ENCODE peak calls at places on chromosomes 11 and 22, in eight cellular contexts. E is fibroblast of lung; B is cardiac muscle cell; G is brain microvascular endothelial cell; C is heart right ventricle; W is CD4-positive, alpha-beta memory T cell; K is HCT116; P is upper lobe of right lung. F is an unnamed sample.

GRCh38 chr11:122984186-122985011 is 2.8 kb upstream of the BSX start:
- DNase-seq in E (peak; percentile 8), P (no peak), W (no peak), K (no peak), G (no peak), B (peak; percentile 29), C (no peak), F (no peak)

GRCh38 chr11:12285811-12286222 is 91.6 kb upstream of the PARVA start:
- DNase-seq in P (no peak), B (peak; percentile 27), K (no peak), W (no peak), E (no peak), G (peak; percentile 59), C (no peak), F (no peak)

GRCh38 chr11:34281256-34281655 is 76.6 kb downstream of the ABTB2 start:
- DNase-seq in W (no peak), K (no peak), E (no peak), P (no peak), B (no peak), G (no peak), C (no peak), F (no peak)

GRCh38 chr11:46896719-46897406 is 21.5 kb downstream of the LRP4 start:
- DNase-seq in W (no peak), E (peak; percentile 40), B (peak; percentile 48), K (peak; percentile 12), C (no peak), P (no peak), G (peak; percentile 31), F (no peak)

GRCh38 chr11:123054301-123055065 is 7.5 kb downstream of the HSPA8 start:
- DNase-seq in C (peak; percentile 40), B (peak; percentile 82), W (peak; percentile 65), K (peak; percentile 56), G (peak; percentile 51), E (peak; percentile 78), P (no peak), F (no peak)

GRCh38 chr11:69437001-69437875 is 44.2 kb upstream of the LINC01488 start:
- DNase-seq in W (no peak), C (no peak), K (no peak), E (no peak), P (peak; percentile 87), G (no peak), B (no peak), F (no peak)

GRCh38 chr11:26028294-26028954 is 303.5 kb upstream of the ANO3 start:
- DNase-seq in P (no peak), E (peak; percentile 59), W (no peak), G (peak; percentile 54), K (no peak), B (no peak), C (no peak), F (no peak)

GRCh38 chr11:12186683-12187082 is 76.3 kb downstream of the MICAL2 start:
- DNase-seq in P (no peak), W (no peak), C (no peak), E (no peak), B (no peak), K (no peak), G (no peak), F (no peak)

GRCh38 chr22:27252282-27253049 is 549.1 kb downstream of the MN1 start:
- DNase-seq in E (peak; percentile 85), W (no peak), B (peak; percentile 94), K (no peak), P (no peak), G (peak; percentile 90), C (no peak), F (no peak)

GRCh38 chr11:66719111-66719872 is 9.7 kb downstream of the SPTBN2 start:
- DNase-seq in P (peak; percentile 52), K (no peak), W (no peak), E (no peak), B (no peak), C (no peak), G (no peak), F (no peak)

DNA sequence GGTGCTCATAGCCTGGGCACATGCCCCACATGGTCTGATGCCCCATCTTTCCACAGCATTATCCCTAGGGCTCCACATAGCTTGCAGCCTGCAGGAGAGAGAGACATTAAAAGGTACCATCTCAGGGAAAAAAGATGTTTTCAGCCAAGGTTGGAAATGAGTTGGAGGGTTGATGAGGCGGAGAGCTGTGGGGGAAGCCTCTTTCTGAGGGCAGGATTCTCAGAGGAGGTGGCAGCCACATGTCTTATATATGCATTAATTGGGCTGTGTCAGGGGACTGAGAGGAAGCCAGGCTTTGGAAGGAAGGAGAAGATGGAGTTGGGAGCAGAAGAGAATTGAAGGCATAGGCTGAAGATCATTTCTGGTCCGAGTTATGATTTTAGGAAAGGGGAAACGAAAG is 57.8 kb downstream of the CEP164 start:
- DNase-seq in K (no peak), W (no peak), P (no peak), G (no peak), C (no peak), B (no peak), E (no peak), F (no peak)
- H3K4me3 ChIP-seq in K (no peak overlapping the region), W (no peak overlapping the region), P (no peak overlapping the region), G (no peak overlapping the region), C (no peak overlapping the region), B (no peak overlapping the region), E (no peak overlapping the region), F (no peak overlapping the region)

GRCh38 chr11:57818812-57819211 is 57.2 kb downstream of the CTNND1 start:
- DNase-seq in E (no peak), K (no peak), P (no peak), B (no peak), W (no peak), G (no peak), C (no peak), F (no peak)

GRCh38 chr11:57819272-57819979 is 57.8 kb downstream of the CTNND1 start:
- DNase-seq in C (no peak), B (no peak), W (no peak), P (no peak), E (no peak), K (no peak), G (no peak), F (no peak)

GRCh38 chr11:57815877-57816276 is 54.3 kb downstream of the CTNND1 start:
- DNase-seq in C (no peak), P (no peak), G (no peak), B (no peak), K (no peak), E (no peak), W (no peak), F (no peak)

GRCh38 chr11:57812634-57813033 is 51.0 kb downstream of the CTNND1 start:
- DNase-seq in P (no peak), C (no peak), K (no peak), G (no peak), B (no peak), W (no peak), E (no peak), F (no peak)

DNA sequence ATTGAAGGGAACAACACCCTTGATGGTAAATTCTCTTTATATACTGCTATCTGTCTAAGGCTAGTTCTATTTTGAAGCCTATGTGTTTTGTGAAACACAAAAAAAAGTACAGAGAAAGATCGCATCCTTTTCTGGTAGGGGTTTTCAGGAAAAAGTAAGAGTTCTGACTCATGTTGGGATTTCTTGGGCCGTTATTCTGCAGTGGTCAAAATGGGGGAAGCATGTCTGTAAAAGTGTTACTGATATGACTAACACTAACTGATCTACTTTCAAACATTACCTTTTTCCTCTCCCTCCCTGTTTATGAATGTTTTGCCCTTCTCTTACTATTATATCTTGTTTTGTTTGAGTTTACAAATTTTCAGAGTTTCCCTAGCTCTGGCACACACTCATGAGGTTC is 53.9 kb downstream of the CTNND1 start:
- DNase-seq in E (no peak), K (no peak), B (no peak), C (no peak), W (no peak), G (no peak), P (no peak), F (no peak)
- H3K36me3 ChIP-seq in E (peaks cover 8% of the 10 kb centered on the region), K (peaks cover 58% of the 10 kb centered on the region), B (peaks cover 78% of the 10 kb centered on the region), C (peaks cover 86% of the 10 kb centered on the region), W (peaks cover 5% of the 10 kb centered on the region), G (peaks cover 79% of the 10 kb centered on the region), P (peaks cover 93% of the 10 kb centered on the region), F (no peaks in the 10 kb centered on the region)

GRCh38 chr11:128508785-128509518 is 78.4 kb downstream of the ETS1 start:
- DNase-seq in P (no peak), C (no peak), K (no peak), E (peak; percentile 88), W (peak; percentile 70), B (no peak), G (peak; percentile 53), F (no peak)

GRCh38 chr11:128505449-128506058 is 81.8 kb downstream of the ETS1 start:
- DNase-seq in C (no peak), K (no peak), B (no peak), P (no peak), G (no peak), W (peak; percentile 62), E (no peak), F (no peak)

GRCh38 chr11:128506384-128506783 is 81.0 kb downstream of the ETS1 start:
- DNase-seq in B (no peak), W (no peak), G (no peak), P (no peak), E (no peak), K (no peak), C (no peak), F (peak; percentile 44)

GRCh38 chr11:128507936-128508335 is 79.4 kb downstream of the ETS1 start:
- DNase-seq in E (no peak), G (no peak), C (no peak), W (no peak), B (no peak), P (no peak), K (no peak), F (no peak)

GRCh38 chr11:128506999-128507591 is 80.3 kb downstream of the ETS1 start:
- DNase-seq in G (peak; percentile 93), E (peak; percentile 99), W (peak; percentile 77), P (peak; percentile 76), B (peak; percentile 93), K (no peak), C (peak; percentile 79), F (no peak)
- H3K27ac ChIP-seq in G (peak overlapping the region; percentile 89), E (peak overlapping the region; percentile 92), W (peak overlapping the region; percentile 89), P (peak overlapping the region; percentile 73), B (no peak overlapping the region), K (no peak overlapping the region), C (peak overlapping the region; percentile 86), F (peak overlapping the region; percentile 97)

GRCh38 chr11:83975984-83976383 is 689.8 kb upstream of the CCDC90B start:
- DNase-seq in K (no peak), P (no peak), G (no peak), E (no peak), B (no peak), W (no peak), C (no peak), F (no peak)

GRCh38 chr11:83970061-83970671 is 684.0 kb upstream of the CCDC90B start:
- DNase-seq in G (no peak), B (no peak), C (no peak), W (no peak), P (no peak), K (no peak), E (no peak), F (no peak)

GRCh38 chr11:83971063-83971462 is 684.9 kb upstream of the CCDC90B start:
- DNase-seq in G (no peak), B (peak; percentile 1), C (no peak), W (no peak), P (no peak), E (peak; percentile 14), K (no peak), F (no peak)

DNA sequence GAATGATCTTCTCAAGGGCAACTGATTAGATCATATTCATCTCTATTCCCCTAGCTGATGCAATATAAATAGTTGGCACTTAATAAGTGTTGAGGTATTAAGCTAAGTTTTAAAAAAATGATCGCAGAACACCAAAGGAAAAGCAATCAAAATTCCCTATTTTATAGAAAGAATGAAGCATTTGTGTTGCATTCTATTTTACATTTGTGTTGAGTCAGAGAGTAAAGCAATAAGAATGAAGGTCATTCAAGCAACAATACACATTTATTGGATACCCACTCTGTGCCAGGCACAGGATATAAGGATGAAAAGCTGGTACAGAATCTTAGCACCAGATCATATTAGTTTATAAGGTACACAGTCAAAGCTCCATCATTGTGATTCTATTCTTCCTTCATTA is 686.4 kb upstream of the CCDC90B start:
- DNase-seq in P (no peak), E (no peak), B (no peak), G (no peak), C (no peak), W (no peak), K (no peak), F (no peak)
- H3K4me3 ChIP-seq in P (no peak overlapping the region), E (no peak overlapping the region), B (no peak overlapping the region), G (no peak overlapping the region), C (no peak overlapping the region), W (no peak overlapping the region), K (no peak overlapping the region), F (no peak overlapping the region)